ENCODE peak calls at places on chromosomes 11 and 22, in seven cellular contexts. U, Z, V, X, Y, S and M are unnamed samples.

GRCh38 chr11:5196731-5197130 is 3.8 kb downstream of the OR51V1 start:
- DNase-seq in U (no peak), Z (no peak), X (no peak), S (no peak), Y (no peak), V (no peak), M (no peak)

GRCh38 chr11:85752890-85753581 is 57.9 kb downstream of the SYTL2 start:
- DNase-seq in V (no peak), X (no peak), S (no peak), Y (peak; percentile 98), U (no peak), Z (no peak), M (no peak)

GRCh38 chr11:118290923-118291322 is 13.6 kb upstream of the CD3E start:
- DNase-seq in Z (peak; percentile 86), S (no peak), U (peak; percentile 19), V (peak; percentile 17), Y (peak; percentile 46), X (no peak), M (no peak)

GRCh38 chr11:65504671-65505433 is 6.0 kb downstream of the MALAT1 start:
- DNase-seq in S (no peak), Y (no peak), Z (no peak), V (peak; percentile 47), U (no peak), X (no peak), M (no peak)

GRCh38 chr11:69890476-69890875 is 71.3 kb upstream of the FGF3 start:
- DNase-seq in X (no peak), V (no peak), Y (no peak), U (no peak), S (no peak), Z (no peak), M (no peak)

GRCh38 chr11:35214792-35215193 is 75.8 kb downstream of the CD44 start:
- DNase-seq in U (no peak), Y (no peak), V (peak; percentile 99), S (no peak), X (no peak), Z (peak; percentile 82), M (no peak)

GRCh38 chr11:106152013-106152412 is 74.6 kb downstream of the AASDHPPT start:
- DNase-seq in V (peak; percentile 34), Y (no peak), X (no peak), Z (peak; percentile 58), S (no peak), U (no peak), M (no peak)

GRCh38 chr22:21816787-21817496 is 50.5 kb downstream of the MAPK1 start:
- DNase-seq in X (no peak), S (no peak), U (no peak), Y (peak; percentile 68), V (peak; percentile 94), Z (peak; percentile 84), M (peak; percentile 61)

GRCh38 chr22:27877501-27877900 is 41.6 kb downstream of the PITPNB start:
- DNase-seq in U (no peak), V (no peak), S (no peak), Z (no peak), Y (no peak), X (no peak), M (peak; percentile 39)

GRCh38 chr11:12222099-12222751 is 111.8 kb downstream of the MICAL2 start:
- DNase-seq in Z (no peak), V (no peak), U (no peak), X (no peak), S (peak; percentile 70), Y (peak; percentile 34), M (no peak)

GRCh38 chr11:73154178-73154577 is 12.1 kb upstream of the FCHSD2 start:
- DNase-seq in Y (peak; percentile 33), X (no peak), S (no peak), U (no peak), Z (no peak), V (no peak), M (peak; percentile 95)

GRCh38 chr11:12088047-12088481 is 22.3 kb upstream of the MICAL2 start:
- DNase-seq in S (peak; percentile 68), Z (peak; percentile 60), V (peak; percentile 82), X (no peak), Y (peak; percentile 19), U (peak; percentile 73), M (no peak)

GRCh38 chr11:3169952-3170755 is 5.0 kb upstream of the OSBPL5 start:
- DNase-seq in V (peak; percentile 75), Y (no peak), X (no peak), S (no peak), Z (peak; percentile 34), U (peak; percentile 56), M (no peak)

GRCh38 chr11:73333626-73334199 is 25.6 kb downstream of the ARHGEF17 start:
- DNase-seq in Y (no peak), S (no peak), Z (no peak), X (no peak), U (no peak), V (peak; percentile 30), M (no peak)

GRCh38 chr11:62664405-62665074 is 470 bp downstream of the C11orf98 start:
- DNase-seq in Z (peak; percentile 78), X (peak; percentile 45), Y (no peak), U (peak; percentile 75), S (peak; percentile 20), V (peak; percentile 43), M (no peak)

GRCh38 chr11:57434640-57435546 is 8.0 kb upstream of the SLC43A3 start:
- DNase-seq in S (no peak), Z (peak; percentile 91), U (no peak), V (peak; percentile 97), Y (no peak), X (no peak), M (no peak)

GRCh38 chr11:100639140-100639539 is 47.9 kb upstream of the ARHGAP42 start:
- DNase-seq in Z (no peak), V (peak; percentile 29), S (no peak), U (peak; percentile 13), X (no peak), Y (no peak), M (no peak)

GRCh38 chr11:79400717-79401330 is 40.0 kb downstream of the TENM4 start:
- DNase-seq in S (peak; percentile 36), U (peak; percentile 60), V (peak; percentile 57), Z (peak; percentile 70), Y (no peak), X (peak; percentile 64), M (no peak)

GRCh38 chr11:5083602-5084001 is 14.2 kb downstream of the OR52E1 start:
- DNase-seq in U (no peak), S (no peak), Y (no peak), Z (no peak), V (no peak), X (no peak), M (no peak)

DNA sequence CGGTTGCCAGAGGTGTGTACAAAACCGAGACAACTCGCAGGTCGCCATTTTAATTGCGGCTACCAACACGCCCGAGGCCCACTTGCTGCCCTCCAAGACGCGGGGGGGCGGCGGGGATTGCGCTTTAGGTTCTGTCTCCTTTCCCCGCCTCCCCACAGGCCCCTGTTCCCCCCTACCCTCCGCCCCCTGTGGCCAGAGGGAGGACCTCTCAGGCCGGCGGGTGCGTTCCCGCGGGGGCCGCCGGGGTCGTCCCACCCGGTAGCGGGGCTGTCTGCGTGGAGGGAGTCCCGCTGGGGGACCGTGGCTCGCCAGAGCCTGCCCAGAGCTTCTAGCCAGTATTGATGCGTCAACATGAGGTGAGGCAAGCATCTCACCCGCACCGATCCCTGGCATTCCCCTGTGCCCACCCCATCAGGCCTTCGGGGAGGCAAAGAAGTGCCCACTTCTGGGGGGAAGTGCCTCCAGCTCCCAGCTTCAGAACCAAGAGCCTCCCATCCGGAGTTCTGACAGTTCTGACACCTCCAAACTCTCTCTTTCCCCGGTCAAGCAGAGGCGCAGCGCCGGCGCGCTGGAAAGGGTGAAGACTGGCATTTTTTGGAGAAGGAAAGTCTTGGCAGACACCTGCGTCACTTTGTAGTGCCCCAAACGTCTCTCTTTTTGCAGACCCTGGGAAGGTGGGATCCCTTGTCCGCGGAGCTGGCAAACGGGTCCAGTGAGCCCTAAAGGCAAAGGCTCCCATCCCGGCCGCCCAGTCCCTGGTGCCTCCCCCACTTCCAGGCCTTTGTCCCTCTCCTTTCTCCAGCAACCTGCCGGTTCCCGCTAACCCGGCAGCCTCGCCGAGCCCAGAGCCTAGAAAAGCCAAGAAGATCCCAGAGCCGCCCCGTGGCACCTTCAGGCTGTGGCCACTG is 3.1 kb upstream of the PAX6 start:
- DNase-seq in Y (no peak), S (no peak), Z (peak; percentile 12), V (no peak), X (no peak), U (no peak), M (no peak)
- H3K4me3 ChIP-seq in Y (peak overlapping the region; percentile 28), S (peak overlapping the region; percentile 68), Z (peak overlapping the region; percentile 74), V (no peak overlapping the region), X (no peak overlapping the region), U (no peak overlapping the region), M (no peak overlapping the region)

GRCh38 chr11:94400075-94400838 is 962 bp downstream of the GPR83 start:
- DNase-seq in U (no peak), S (no peak), X (no peak), Y (no peak), V (no peak), Z (no peak), M (no peak)
- H3K4me3 ChIP-seq in U (no peak overlapping the region), S (peak overlapping the region; percentile 65), X (peak overlapping the region; percentile 48), Y (no peak overlapping the region), V (no peak overlapping the region), Z (no peak overlapping the region), M (no peak overlapping the region)

DNA sequence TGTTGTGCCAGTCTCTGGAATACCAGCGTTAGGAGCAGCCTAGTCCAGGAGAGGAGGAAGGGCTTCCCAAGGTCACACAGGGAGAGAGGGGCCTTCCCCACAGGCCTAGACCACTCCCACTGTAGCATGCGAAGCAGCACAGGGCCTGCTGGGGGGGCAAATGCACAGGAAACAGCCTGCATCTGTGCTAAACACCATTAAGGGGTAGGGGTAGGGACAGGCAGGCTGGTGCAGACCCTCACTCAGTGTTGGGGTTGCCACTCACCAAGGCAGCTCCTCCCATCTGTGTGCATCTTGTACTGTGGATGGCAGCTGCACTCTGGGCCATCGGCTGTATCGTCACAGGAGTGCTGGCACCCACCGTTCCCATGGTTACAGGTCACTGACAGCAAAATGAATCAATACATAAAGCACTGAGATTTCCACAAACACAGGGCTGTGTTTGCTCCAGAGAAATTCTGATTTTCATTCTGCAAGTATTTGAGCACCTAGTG is 24.9 kb downstream of the SCUBE2 start:
- DNase-seq in U (no peak), V (no peak), Y (no peak), X (peak; percentile 59), Z (no peak), S (no peak), M (no peak)
- H3K4me3 ChIP-seq in U (no peak overlapping the region), V (no peak overlapping the region), Y (no peak overlapping the region), X (no peak overlapping the region), Z (no peak overlapping the region), S (no peak overlapping the region), M (no peak overlapping the region)

GRCh38 chr11:43384393-43384792 is 25.7 kb downstream of the TTC17 start:
- DNase-seq in U (no peak), Z (no peak), X (no peak), Y (no peak), S (no peak), V (no peak), M (no peak)

GRCh38 chr11:43377380-43377779 is 18.7 kb downstream of the TTC17 start:
- DNase-seq in X (no peak), Z (no peak), V (no peak), S (no peak), U (no peak), Y (no peak), M (no peak)

GRCh38 chr11:43381802-43382201 is 23.1 kb downstream of the TTC17 start:
- DNase-seq in Z (no peak), Y (no peak), X (no peak), U (no peak), S (no peak), V (no peak), M (no peak)

DNA sequence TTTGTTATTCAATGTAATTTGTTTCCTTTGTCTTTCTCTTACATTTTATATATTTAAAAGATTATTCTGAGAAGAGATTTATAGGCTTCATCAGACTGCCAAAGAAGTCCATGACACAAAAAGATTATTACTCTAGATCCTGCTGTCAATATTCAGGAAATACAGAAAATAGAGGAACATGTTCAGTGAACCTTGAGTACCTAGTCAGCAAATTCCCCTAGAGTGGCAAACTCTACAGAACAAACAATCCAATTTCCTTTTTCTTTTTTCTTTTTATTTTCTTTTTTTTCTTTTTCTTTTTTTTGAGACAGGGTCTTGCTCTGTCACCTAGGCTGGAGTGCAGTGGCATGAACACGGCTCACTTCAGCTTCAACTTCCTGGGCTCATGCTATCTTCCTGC is 23.9 kb downstream of the TTC17 start:
- DNase-seq in X (no peak), S (no peak), V (no peak), U (no peak), Y (no peak), Z (no peak), M (no peak)
- H3K4me3 ChIP-seq in X (no peak overlapping the region), S (no peak overlapping the region), V (no peak overlapping the region), U (no peak overlapping the region), Y (no peak overlapping the region), Z (no peak overlapping the region), M (no peak overlapping the region)